ENCODE peak calls at places on chromosomes 13 and 19, in nine cellular contexts. C is stimulated activated CD4-positive, alpha-beta T cell treated with anti-CD3 and anti-CD28 coated beads, Interleukin-15, amount 100 ng/mL, for 1 hour; F is NCI-H510A; V is activated T-helper 2 cell treated with anti-CD3 and anti-CD28 coated beads, Interferon-gamma antibody, Interleukin-2, Interleukin-4, amounts not matched to agents 10 μg/mL and 5 μg/mL and 100 μg/mL, durations not matched to agents 14 hours and 24 hours and 36 hours; E is CD4-positive, alpha-beta memory T cell; K is stimulated activated naive CD4-positive, alpha-beta T cell treated with Interleukin-2 at 50 U/mL for 16 hours; R is naive B cell; T is AG10803; D is NCI-H1092. S is an unnamed sample.
A peak's percentile ranks its signal among the peaks of the same experiment; 100 is the strongest.

GRCh38 chr13:22073718-22074117 is 402.8 kb downstream of the FGF9 start:
- DNase-seq in D (no peak), E (no peak), F (no peak), T (no peak), R (peak; percentile 29), K (no peak), V (no peak), C (no peak), S (no peak)

GRCh38 chr19:16519230-16519687 is 23.0 kb downstream of the CHERP start:
- DNase-seq in D (no peak), V (no peak), K (no peak), C (no peak), R (no peak), F (no peak), E (no peak), T (no peak), S (no peak)

GRCh38 chr13:60164490-60164889 is 762 bp upstream of the DIAPH3 start:
- DNase-seq in R (no peak), V (no peak), E (no peak), K (no peak), D (no peak), T (peak; percentile 30), F (no peak), C (no peak), S (no peak)

GRCh38 chr13:44104969-44105368 is 225.3 kb downstream of the LACC1 start:
- DNase-seq in T (no peak), V (no peak), K (no peak), R (no peak), C (no peak), D (no peak), E (no peak), F (no peak), S (no peak)

GRCh38 chr19:10288662-10289166 is 1.0 kb upstream of the ICAM5 start:
- DNase-seq in K (peak; percentile 14), C (no peak), F (no peak), D (no peak), T (no peak), V (peak; percentile 36), E (no peak), R (no peak), S (no peak)

GRCh38 chr19:1173160-1173844 is 766 bp downstream of the SBNO2 start:
- DNase-seq in R (peak; percentile 17), D (no peak), E (no peak), V (no peak), K (no peak), C (no peak), F (no peak), T (no peak), S (no peak)

GRCh38 chr13:72101768-72102400 is 234.9 kb upstream of the DACH1 start:
- DNase-seq in T (no peak), E (no peak), K (no peak), D (no peak), V (no peak), C (no peak), F (no peak), R (no peak), S (no peak)

GRCh38 chr13:44306401-44307192 is 67.0 kb upstream of the SERP2 start:
- DNase-seq in D (peak; percentile 33), K (no peak), R (no peak), E (no peak), F (no peak), C (no peak), V (no peak), T (peak; percentile 87), S (no peak)

S was measured in KG1.